ENCODE peak calls at places on chromosomes 11 and 22, in five cellular contexts. T, K, H, L and G are unnamed samples.

GRCh38 chr22:19438286-19438685 is 5.9 kb downstream of the MRPL40 start:
- DNase-seq in T (no peak), H (no peak), K (no peak), L (no peak), G (no peak)

GRCh38 chr22:44108076-44108475 is 72.6 kb upstream of the PARVG start:
- DNase-seq in H (no peak), K (no peak), T (no peak), L (no peak), G (no peak)

GRCh38 chr11:19829109-19829790 is 116.6 kb downstream of the NAV2 start:
- DNase-seq in L (no peak), H (no peak), T (no peak), K (no peak), G (no peak)

GRCh38 chr11:45993438-45994064 is 71.1 kb downstream of the LARGE2 start:
- DNase-seq in T (peak), K (no peak), L (no peak), H (no peak), G (no peak)

GRCh38 chr22:23815781-23816551 is 22.8 kb downstream of the DERL3 start:
- DNase-seq in T (peak), K (no peak), L (no peak), H (no peak), G (no peak)

GRCh38 chr11:2995091-2995561 is 3.0 kb upstream of the NAP1L4 start:
- DNase-seq in L (no peak), K (no peak), T (no peak), H (no peak), G (no peak)

GRCh38 chr11:11247576-11247975 is 105.5 kb downstream of the CSNK2A3 start:
- DNase-seq in H (no peak), T (no peak), K (no peak), L (no peak), G (no peak)

GRCh38 chr22:26777402-26777801 is 120.0 kb downstream of the MIAT start:
- DNase-seq in T (no peak), K (peak), L (no peak), H (no peak), G (no peak)

GRCh38 chr11:14315130-14315529 is 43.9 kb downstream of the RRAS2 start:
- DNase-seq in H (no peak), L (no peak), K (no peak), T (no peak), G (no peak)

GRCh38 chr22:47625013-47625385 is 862.5 kb downstream of the TBC1D22A start:
- DNase-seq in H (no peak), L (no peak), T (no peak), K (no peak), G (no peak)

DNA sequence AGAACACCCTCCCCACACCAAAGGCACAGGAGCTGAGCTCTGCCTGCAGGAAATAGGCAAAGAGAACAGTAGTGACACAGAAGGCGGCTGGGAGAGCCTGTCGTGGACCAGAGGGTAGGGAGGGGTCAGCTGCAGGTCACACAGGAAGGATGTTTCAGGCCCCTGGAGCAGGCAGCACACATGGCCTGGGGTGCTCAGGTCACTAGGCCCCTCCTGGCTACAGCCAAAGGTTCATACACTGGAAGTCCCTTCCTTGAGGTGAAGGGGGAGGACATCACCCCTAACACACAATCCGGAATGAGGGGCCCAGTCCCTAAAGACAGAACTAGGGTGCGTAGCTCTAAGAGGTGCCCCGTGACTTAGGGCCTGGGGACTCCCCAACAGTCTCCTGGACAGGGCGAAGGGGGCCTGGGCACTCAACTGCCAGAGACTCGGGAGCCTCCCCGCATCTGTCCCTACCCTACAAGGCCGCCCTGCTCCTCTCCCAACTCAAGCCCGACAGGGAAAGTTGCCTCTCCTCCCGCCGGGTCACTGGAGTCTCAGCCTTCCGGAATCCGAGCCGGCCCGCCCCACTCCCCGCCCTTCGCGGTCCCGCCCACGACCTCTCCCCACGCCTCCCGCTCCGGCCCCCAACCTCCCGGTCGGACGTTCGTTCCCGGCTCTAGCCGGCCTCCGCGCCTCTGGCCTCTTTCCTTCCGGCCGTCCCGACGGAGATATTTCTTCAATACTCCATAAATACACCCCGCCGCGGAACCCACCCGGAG is at the start of gene CYB5R2:
- DNase-seq in L (no peak), T (peak), H (peak), K (peak), G (no peak)
- TF ChIP-seq POLR2A in L (no peak), T (peak), H (no peak), K (no peak), G (peak)

GRCh38 chr11:64727131-64727530 is 4.1 kb upstream of the NRXN2 start:
- DNase-seq in T (no peak), L (no peak), K (no peak), H (no peak), G (no peak)
- TF ChIP-seq POLR2A in T (no peak), L (no peak), K (no peak), H (no peak), G (no peak)

DNA sequence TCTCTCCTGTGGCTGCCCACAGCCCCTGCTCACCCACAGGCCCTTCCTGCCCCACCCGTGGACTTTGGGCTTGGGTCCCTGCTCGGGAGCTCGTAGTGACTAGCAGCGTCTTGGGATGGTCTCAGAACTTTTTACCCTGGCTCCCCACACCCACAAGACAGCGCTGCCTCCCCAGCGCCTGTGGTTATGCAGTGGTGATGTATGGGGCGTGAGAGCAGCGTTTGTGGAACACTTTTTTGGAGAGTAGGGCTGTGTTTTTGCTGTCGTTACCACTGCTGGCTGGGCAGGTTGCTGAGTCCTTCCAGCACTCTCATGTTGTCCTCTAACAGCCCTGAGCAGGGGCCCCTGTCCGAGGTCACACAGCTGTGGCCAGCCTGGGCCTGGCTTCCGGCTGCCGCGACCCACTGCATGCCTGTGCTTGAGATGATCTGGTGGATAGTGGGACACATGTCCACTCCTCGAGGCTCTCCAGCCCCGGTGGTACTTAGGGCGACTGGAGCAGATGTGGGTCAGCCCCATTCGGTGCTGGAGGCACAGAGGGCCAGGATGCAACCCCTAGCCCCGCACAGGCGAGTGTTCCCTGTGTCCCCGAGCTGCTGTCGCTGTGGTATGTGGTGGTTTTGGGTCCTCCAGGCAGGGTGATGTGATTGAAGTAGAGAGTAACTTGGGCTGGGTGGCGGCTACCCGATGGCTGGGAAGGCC is 7.1 kb upstream of the GRAMD4 start:
- DNase-seq in H (no peak), L (no peak), K (no peak), T (no peak), G (no peak)
- TF ChIP-seq POLR2A in H (no peak), L (no peak), K (no peak), T (no peak), G (no peak)

GRCh38 chr11:68099057-68099456 is 22.1 kb downstream of the CHKA start:
- DNase-seq in L (no peak), T (no peak), K (no peak), H (no peak), G (no peak)

GRCh38 chr11:68096962-68097361 is 24.2 kb downstream of the CHKA start:
- DNase-seq in K (no peak), H (no peak), T (no peak), L (no peak), G (no peak)

GRCh38 chr11:68099474-68100405 is 21.4 kb downstream of the CHKA start:
- DNase-seq in L (no peak), H (no peak), K (no peak), T (peak), G (no peak)
- TF ChIP-seq POLR2A in L (no peak), H (no peak), K (no peak), T (no peak), G (no peak)

GRCh38 chr22:43099095-43099494 is 9.9 kb upstream of the TTLL1 start:
- DNase-seq in T (peak), L (no peak), H (no peak), K (no peak), G (no peak)
- TF ChIP-seq POLR2A in T (no peak), L (no peak), H (no peak), K (no peak), G (no peak)

DNA sequence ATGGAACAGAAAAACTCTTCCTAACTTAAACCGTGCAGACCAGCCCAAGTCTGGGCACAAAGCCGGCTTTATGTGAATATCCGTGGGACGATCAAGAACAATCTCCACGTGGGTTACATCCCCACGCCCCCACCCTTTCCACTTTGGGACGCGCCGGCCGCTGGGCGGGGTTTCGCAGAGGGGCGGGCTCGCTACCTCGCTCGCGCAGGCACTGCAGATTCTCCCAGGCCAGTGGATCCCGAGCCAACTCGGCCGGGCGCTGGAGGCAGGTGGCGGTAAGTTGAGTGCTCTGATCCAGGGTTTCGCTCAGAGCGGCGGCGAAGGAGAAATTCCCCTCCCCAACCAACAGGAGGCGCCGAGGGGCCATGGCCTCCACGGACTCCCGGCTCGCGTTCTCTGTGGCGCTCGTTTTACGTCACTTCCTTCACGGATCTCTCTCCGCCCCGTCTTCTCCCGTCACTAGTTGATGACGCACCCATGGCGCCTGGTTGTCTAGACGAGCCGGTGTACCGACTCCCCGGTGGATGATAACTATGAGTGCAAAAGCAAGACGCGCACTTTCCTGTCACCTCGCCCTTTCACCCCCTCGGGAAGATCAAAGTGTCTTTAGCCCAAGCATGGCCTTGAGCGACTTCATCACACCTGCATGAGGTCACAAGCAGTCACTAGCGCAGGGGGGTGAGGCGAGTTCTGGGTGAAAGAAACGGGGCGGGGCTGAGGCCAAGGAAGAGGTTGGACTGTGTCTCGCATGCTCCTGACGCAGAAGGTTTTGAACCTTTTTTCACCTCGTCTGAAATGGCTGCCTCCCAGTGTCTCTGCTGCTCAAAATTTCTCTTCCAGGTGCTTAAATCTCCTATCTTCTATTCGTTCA is at the start of the genes CFAP68 and FDXACB1:
- DNase-seq in T (peak), H (peak), L (peak), K (peak), G (peak)
- TF ChIP-seq POLR2A in T (peak), H (peak), L (peak), K (peak), G (peak)

GRCh38 chr22:32204856-32205722 is at the start of gene RFPL2:
- DNase-seq in K (peak), H (no peak), T (no peak), L (no peak), G (no peak)
- TF ChIP-seq POLR2A in K (no peak), H (no peak), T (no peak), L (no peak), G (no peak)

GRCh38 chr11:34052608-34053160 is 1.2 kb downstream of the CAPRIN1 start:
- DNase-seq in L (peak), K (no peak), H (no peak), T (peak), G (no peak)

GRCh38 chr11:34052036-34052607 is 591 bp downstream of the CAPRIN1 start:
- DNase-seq in T (peak), H (peak), K (peak), L (peak), G (peak)

GRCh38 chr11:34050536-34050935 is 995 bp upstream of the CAPRIN1 start:
- DNase-seq in L (no peak), H (no peak), K (peak), T (no peak), G (no peak)

GRCh38 chr11:34050967-34051348 is 573 bp upstream of the CAPRIN1 start:
- DNase-seq in H (no peak), T (no peak), L (no peak), K (peak), G (peak)

GRCh38 chr11:34051349-34052035 is at the start of gene CAPRIN1:
- DNase-seq in T (peak), L (peak), H (peak), K (peak), G (peak)
- TF ChIP-seq POLR2A in T (peak), L (peak), H (peak), K (peak), G (peak)